ENCODE peak calls at places on chromosomes 11 and 22, in seven cellular contexts. One of them, this sample, is unnamed.

GRCh38 chr11:100785148-100785983 is 98.3 kb downstream of the ARHGAP42 start:
- DNase-seq in progenitor cell of endocrine pancreas: no peak
- DNase-seq in epithelial cell of esophagus: no peak
- DNase-seq in CD14-positive monocyte: no peak
- DNase-seq in nephron progenitor cell: no peak
- DNase-seq in bronchial epithelial cell: no peak
- DNase-seq in psoas muscle: no peak
- DNase-seq in this sample: no peak

GRCh38 chr11:129636926-129637325 is 178.7 kb upstream of the TMEM45B start:
- DNase-seq in nephron progenitor cell: no peak
- DNase-seq in CD14-positive monocyte: no peak
- DNase-seq in progenitor cell of endocrine pancreas: no peak
- DNase-seq in epithelial cell of esophagus: peak; percentile 92
- DNase-seq in psoas muscle: no peak
- DNase-seq in bronchial epithelial cell: peak; percentile 98
- DNase-seq in this sample: peak; percentile 20

GRCh38 chr11:1229471-1230120 is 6.7 kb downstream of the MUC5B start:
- DNase-seq in progenitor cell of endocrine pancreas: no peak
- DNase-seq in CD14-positive monocyte: peak; percentile 30
- DNase-seq in psoas muscle: peak; percentile 23
- DNase-seq in epithelial cell of esophagus: no peak
- DNase-seq in bronchial epithelial cell: no peak
- DNase-seq in nephron progenitor cell: peak; percentile 3
- DNase-seq in this sample: no peak

GRCh38 chr11:68775951-68776388 is 24.6 kb upstream of the TESMIN start:
- DNase-seq in nephron progenitor cell: no peak
- DNase-seq in psoas muscle: no peak
- DNase-seq in epithelial cell of esophagus: no peak
- DNase-seq in progenitor cell of endocrine pancreas: no peak
- DNase-seq in bronchial epithelial cell: no peak
- DNase-seq in CD14-positive monocyte: no peak
- DNase-seq in this sample: no peak

GRCh38 chr11:96028746-96029145 is 104.8 kb upstream of the MTMR2 start:
- DNase-seq in epithelial cell of esophagus: no peak
- DNase-seq in progenitor cell of endocrine pancreas: no peak
- DNase-seq in nephron progenitor cell: no peak
- DNase-seq in CD14-positive monocyte: no peak
- DNase-seq in psoas muscle: no peak
- DNase-seq in bronchial epithelial cell: no peak
- DNase-seq in this sample: no peak

GRCh38 chr11:70296681-70297080 is 26.2 kb downstream of the PPFIA1 start:
- DNase-seq in nephron progenitor cell: no peak
- DNase-seq in psoas muscle: no peak
- DNase-seq in bronchial epithelial cell: no peak
- DNase-seq in progenitor cell of endocrine pancreas: no peak
- DNase-seq in CD14-positive monocyte: no peak
- DNase-seq in epithelial cell of esophagus: no peak
- DNase-seq in this sample: no peak

GRCh38 chr11:103608566-103608965 is 427.9 kb upstream of the DDI1 start:
- DNase-seq in psoas muscle: no peak
- DNase-seq in progenitor cell of endocrine pancreas: no peak
- DNase-seq in CD14-positive monocyte: no peak
- DNase-seq in epithelial cell of esophagus: peak; percentile 42
- DNase-seq in bronchial epithelial cell: peak; percentile 45
- DNase-seq in nephron progenitor cell: no peak
- DNase-seq in this sample: peak; percentile 36

GRCh38 chr22:22168190-22168940 is 76.2 kb upstream of the VPREB1 start:
- DNase-seq in bronchial epithelial cell: peak; percentile 39
- DNase-seq in epithelial cell of esophagus: peak; percentile 53
- DNase-seq in nephron progenitor cell: no peak
- DNase-seq in CD14-positive monocyte: no peak
- DNase-seq in progenitor cell of endocrine pancreas: no peak
- DNase-seq in psoas muscle: no peak
- DNase-seq in this sample: peak; percentile 44

GRCh38 chr11:97905101-97905500 is 1115.6 kb upstream of the CNTN5 start:
- DNase-seq in bronchial epithelial cell: no peak
- DNase-seq in CD14-positive monocyte: no peak
- DNase-seq in nephron progenitor cell: no peak
- DNase-seq in epithelial cell of esophagus: no peak
- DNase-seq in progenitor cell of endocrine pancreas: no peak
- DNase-seq in psoas muscle: no peak
- DNase-seq in this sample: no peak

GRCh38 chr11:83249972-83250593 is 36.1 kb downstream of the CCDC90B start:
- DNase-seq in epithelial cell of esophagus: peak; percentile 57
- DNase-seq in psoas muscle: no peak
- DNase-seq in progenitor cell of endocrine pancreas: no peak
- DNase-seq in CD14-positive monocyte: no peak
- DNase-seq in bronchial epithelial cell: peak; percentile 48
- DNase-seq in nephron progenitor cell: no peak
- DNase-seq in this sample: peak; percentile 65

GRCh38 chr11:84947970-84948600 is 679.1 kb downstream of the DLG2 start:
- DNase-seq in epithelial cell of esophagus: peak; percentile 39
- DNase-seq in nephron progenitor cell: no peak
- DNase-seq in CD14-positive monocyte: no peak
- DNase-seq in bronchial epithelial cell: peak; percentile 21
- DNase-seq in psoas muscle: no peak
- DNase-seq in progenitor cell of endocrine pancreas: no peak
- DNase-seq in this sample: peak; percentile 0

GRCh38 chr11:115933564-115933963 is 429.3 kb upstream of the CADM1 start:
- DNase-seq in psoas muscle: no peak
- DNase-seq in epithelial cell of esophagus: no peak
- DNase-seq in bronchial epithelial cell: no peak
- DNase-seq in nephron progenitor cell: no peak
- DNase-seq in CD14-positive monocyte: no peak
- DNase-seq in progenitor cell of endocrine pancreas: no peak
- DNase-seq in this sample: no peak

GRCh38 chr11:111429066-111429506 is 50.0 kb upstream of the POU2AF1 start:
- DNase-seq in nephron progenitor cell: peak; percentile 39
- DNase-seq in CD14-positive monocyte: no peak
- DNase-seq in psoas muscle: peak; percentile 65
- DNase-seq in epithelial cell of esophagus: peak; percentile 60
- DNase-seq in progenitor cell of endocrine pancreas: no peak
- DNase-seq in bronchial epithelial cell: peak; percentile 41
- DNase-seq in this sample: peak; percentile 36

GRCh38 chr11:111663820-111664219 is 61.6 kb downstream of the SIK2 start:
- DNase-seq in CD14-positive monocyte: no peak
- DNase-seq in bronchial epithelial cell: no peak
- DNase-seq in epithelial cell of esophagus: no peak
- DNase-seq in psoas muscle: no peak
- DNase-seq in nephron progenitor cell: no peak
- DNase-seq in progenitor cell of endocrine pancreas: no peak
- DNase-seq in this sample: no peak

GRCh38 chr22:32926600-32926999 is 125.1 kb downstream of the TIMP3 start:
- DNase-seq in progenitor cell of endocrine pancreas: no peak
- DNase-seq in bronchial epithelial cell: peak; percentile 53
- DNase-seq in CD14-positive monocyte: no peak
- DNase-seq in nephron progenitor cell: peak; percentile 29
- DNase-seq in epithelial cell of esophagus: peak; percentile 66
- DNase-seq in psoas muscle: no peak
- DNase-seq in this sample: peak; percentile 9

GRCh38 chr11:17692006-17692405 is 27.4 kb upstream of the MYOD1 start:
- DNase-seq in psoas muscle: no peak
- DNase-seq in epithelial cell of esophagus: no peak
- DNase-seq in progenitor cell of endocrine pancreas: no peak
- DNase-seq in CD14-positive monocyte: no peak
- DNase-seq in nephron progenitor cell: no peak
- DNase-seq in bronchial epithelial cell: no peak
- DNase-seq in this sample: no peak

GRCh38 chr11:76574406-76574805 is 96.1 kb downstream of the LRRC32 start:
- DNase-seq in CD14-positive monocyte: no peak
- DNase-seq in progenitor cell of endocrine pancreas: no peak
- DNase-seq in epithelial cell of esophagus: no peak
- DNase-seq in bronchial epithelial cell: no peak
- DNase-seq in nephron progenitor cell: no peak
- DNase-seq in psoas muscle: no peak
- DNase-seq in this sample: peak; percentile 37

GRCh38 chr11:88420165-88420781 is 82.7 kb upstream of the CTSC start:
- DNase-seq in nephron progenitor cell: no peak
- DNase-seq in epithelial cell of esophagus: peak; percentile 99
- DNase-seq in progenitor cell of endocrine pancreas: no peak
- DNase-seq in CD14-positive monocyte: no peak
- DNase-seq in psoas muscle: no peak
- DNase-seq in bronchial epithelial cell: peak; percentile 99
- DNase-seq in this sample: no peak

GRCh38 chr11:65041206-65042035 is at the start of gene SAC3D1:
- DNase-seq in psoas muscle: no peak
- DNase-seq in nephron progenitor cell: peak; percentile 78
- DNase-seq in bronchial epithelial cell: peak; percentile 46
- DNase-seq in epithelial cell of esophagus: peak; percentile 77
- DNase-seq in CD14-positive monocyte: no peak
- DNase-seq in progenitor cell of endocrine pancreas: peak; percentile 57
- DNase-seq in this sample: no peak
- TF ChIP-seq CTCF in psoas muscle: no peak
- TF ChIP-seq CTCF in nephron progenitor cell: no peak
- TF ChIP-seq CTCF in bronchial epithelial cell: no peak
- TF ChIP-seq CTCF in epithelial cell of esophagus: no peak
- TF ChIP-seq CTCF in CD14-positive monocyte: no peak
- TF ChIP-seq CTCF in progenitor cell of endocrine pancreas: no peak
- TF ChIP-seq CTCF in this sample: no peak

GRCh38 chr11:119723243-119723951 is 5.6 kb downstream of the NECTIN1 start:
- DNase-seq in nephron progenitor cell: no peak
- DNase-seq in bronchial epithelial cell: no peak
- DNase-seq in progenitor cell of endocrine pancreas: no peak
- DNase-seq in CD14-positive monocyte: no peak
- DNase-seq in epithelial cell of esophagus: no peak
- DNase-seq in psoas muscle: no peak
- DNase-seq in this sample: no peak

GRCh38 chr11:119720311-119720710 is 8.7 kb downstream of the NECTIN1 start:
- DNase-seq in bronchial epithelial cell: no peak
- DNase-seq in progenitor cell of endocrine pancreas: no peak
- DNase-seq in psoas muscle: no peak
- DNase-seq in nephron progenitor cell: no peak
- DNase-seq in CD14-positive monocyte: no peak
- DNase-seq in epithelial cell of esophagus: peak; percentile 47
- DNase-seq in this sample: no peak

GRCh38 chr11:119722281-119722794 is 6.7 kb downstream of the NECTIN1 start:
- DNase-seq in psoas muscle: no peak
- DNase-seq in progenitor cell of endocrine pancreas: no peak
- DNase-seq in CD14-positive monocyte: no peak
- DNase-seq in bronchial epithelial cell: no peak
- DNase-seq in nephron progenitor cell: no peak
- DNase-seq in epithelial cell of esophagus: no peak
- DNase-seq in this sample: no peak

GRCh38 chr11:119723952-119724325 is 5.1 kb downstream of the NECTIN1 start:
- DNase-seq in CD14-positive monocyte: no peak
- DNase-seq in nephron progenitor cell: no peak
- DNase-seq in progenitor cell of endocrine pancreas: no peak
- DNase-seq in epithelial cell of esophagus: no peak
- DNase-seq in bronchial epithelial cell: no peak
- DNase-seq in psoas muscle: no peak
- DNase-seq in this sample: no peak

GRCh38 chr11:119721129-119722120 is 7.6 kb downstream of the NECTIN1 start:
- DNase-seq in CD14-positive monocyte: no peak
- DNase-seq in progenitor cell of endocrine pancreas: no peak
- DNase-seq in psoas muscle: peak; percentile 55
- DNase-seq in bronchial epithelial cell: peak; percentile 58
- DNase-seq in nephron progenitor cell: peak; percentile 60
- DNase-seq in epithelial cell of esophagus: peak; percentile 56
- DNase-seq in this sample: no peak
- TF ChIP-seq CTCF in CD14-positive monocyte: peak; percentile 21
- TF ChIP-seq CTCF in progenitor cell of endocrine pancreas: peak; percentile 55
- TF ChIP-seq CTCF in psoas muscle: peak; percentile 31
- TF ChIP-seq CTCF in bronchial epithelial cell: peak; percentile 65
- TF ChIP-seq CTCF in nephron progenitor cell: peak; percentile 51
- TF ChIP-seq CTCF in epithelial cell of esophagus: peak; percentile 62
- TF ChIP-seq CTCF in this sample: peak; percentile 50

GRCh38 chr22:46538816-46539163 is 1.4 kb upstream of the CELSR1 start:
- DNase-seq in psoas muscle: no peak
- DNase-seq in nephron progenitor cell: no peak
- DNase-seq in progenitor cell of endocrine pancreas: no peak
- DNase-seq in bronchial epithelial cell: peak; percentile 72
- DNase-seq in epithelial cell of esophagus: peak; percentile 83
- DNase-seq in CD14-positive monocyte: no peak
- DNase-seq in this sample: no peak

GRCh38 chr22:46539169-46539568 is 1.7 kb upstream of the CELSR1 start:
- DNase-seq in nephron progenitor cell: no peak
- DNase-seq in CD14-positive monocyte: no peak
- DNase-seq in bronchial epithelial cell: peak; percentile 68
- DNase-seq in epithelial cell of esophagus: peak; percentile 76
- DNase-seq in psoas muscle: peak; percentile 3
- DNase-seq in progenitor cell of endocrine pancreas: no peak
- DNase-seq in this sample: no peak

GRCh38 chr22:46536559-46537220 is 730 bp downstream of the CELSR1 start:
- DNase-seq in CD14-positive monocyte: no peak
- DNase-seq in bronchial epithelial cell: no peak
- DNase-seq in epithelial cell of esophagus: peak; percentile 28
- DNase-seq in nephron progenitor cell: peak; percentile 43
- DNase-seq in psoas muscle: peak; percentile 44
- DNase-seq in progenitor cell of endocrine pancreas: no peak
- DNase-seq in this sample: no peak

GRCh38 chr22:46537221-46537945 is at the start of gene CELSR1:
- DNase-seq in psoas muscle: peak; percentile 43
- DNase-seq in progenitor cell of endocrine pancreas: peak; percentile 67
- DNase-seq in nephron progenitor cell: peak; percentile 80
- DNase-seq in epithelial cell of esophagus: peak; percentile 90
- DNase-seq in bronchial epithelial cell: peak; percentile 50
- DNase-seq in CD14-positive monocyte: no peak
- DNase-seq in this sample: no peak

GRCh38 chr22:46537946-46538815 is 761 bp upstream of the CELSR1 start:
- DNase-seq in progenitor cell of endocrine pancreas: peak; percentile 53
- DNase-seq in CD14-positive monocyte: no peak
- DNase-seq in bronchial epithelial cell: peak; percentile 59
- DNase-seq in nephron progenitor cell: peak; percentile 62
- DNase-seq in epithelial cell of esophagus: peak; percentile 78
- DNase-seq in psoas muscle: peak; percentile 48
- DNase-seq in this sample: peak; percentile 35
- TF ChIP-seq CTCF in progenitor cell of endocrine pancreas: peak; percentile 60
- TF ChIP-seq CTCF in CD14-positive monocyte: no peak
- TF ChIP-seq CTCF in bronchial epithelial cell: peak; percentile 13
- TF ChIP-seq CTCF in nephron progenitor cell: peak; percentile 29
- TF ChIP-seq CTCF in epithelial cell of esophagus: peak; percentile 16
- TF ChIP-seq CTCF in psoas muscle: no peak
- TF ChIP-seq CTCF in this sample: peak; percentile 31

DNA sequence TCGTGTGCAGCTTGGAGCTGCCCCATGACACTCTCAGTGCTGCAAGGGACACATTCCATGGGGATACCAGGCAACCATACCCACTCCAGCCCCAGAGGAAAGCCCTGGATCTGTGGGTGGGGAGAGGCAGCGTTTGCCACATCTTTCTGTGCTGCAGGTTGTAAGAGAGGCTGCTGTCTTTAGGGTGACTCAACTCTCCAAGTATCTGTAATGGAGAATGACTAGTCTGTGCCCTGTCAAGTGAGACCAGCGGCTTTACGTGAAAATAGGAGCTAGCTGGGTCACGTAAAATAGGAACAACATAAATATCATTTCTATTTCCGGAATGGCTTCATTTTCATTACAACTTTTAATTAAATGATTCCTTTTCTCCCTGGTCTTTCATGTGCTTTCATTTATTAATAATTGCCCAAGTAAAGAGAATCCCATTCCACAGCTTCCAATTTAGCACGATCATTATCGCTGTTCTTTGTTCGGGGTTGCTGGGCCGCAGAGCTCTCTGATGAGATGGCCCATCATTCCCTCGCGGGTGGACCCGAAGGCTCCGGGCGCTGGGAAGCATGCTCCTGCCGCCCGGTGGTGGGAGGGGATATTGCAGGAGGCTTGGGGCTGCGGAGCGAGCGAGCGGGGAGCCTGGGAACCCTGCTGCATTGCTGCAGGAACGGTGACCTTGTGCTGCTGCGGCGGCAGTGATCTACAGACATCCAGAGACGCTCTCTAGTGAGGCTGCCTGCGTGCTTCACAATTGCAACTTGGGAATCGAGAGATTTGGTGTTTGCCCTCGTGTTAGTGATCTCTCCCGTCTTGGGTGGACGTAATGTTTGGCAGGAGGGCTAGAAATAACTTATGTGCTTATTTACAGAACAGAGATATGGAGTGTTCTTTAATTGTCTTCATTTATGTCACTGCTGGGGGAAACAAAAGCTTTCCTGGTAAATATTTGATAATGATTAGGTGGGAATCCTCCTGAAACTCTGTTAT is 10.6 kb downstream of the SLC6A5 start:
- DNase-seq in psoas muscle: peak; percentile 73
- DNase-seq in nephron progenitor cell: peak; percentile 94
- DNase-seq in bronchial epithelial cell: peak; percentile 72
- DNase-seq in progenitor cell of endocrine pancreas: peak; percentile 83
- DNase-seq in epithelial cell of esophagus: peak; percentile 87
- DNase-seq in CD14-positive monocyte: no peak
- DNase-seq in this sample: peak; percentile 51
- TF ChIP-seq CTCF in psoas muscle: peak; percentile 92
- TF ChIP-seq CTCF in nephron progenitor cell: peak; percentile 98
- TF ChIP-seq CTCF in bronchial epithelial cell: peak; percentile 98
- TF ChIP-seq CTCF in progenitor cell of endocrine pancreas: peak; percentile 94
- TF ChIP-seq CTCF in epithelial cell of esophagus: peak; percentile 97
- TF ChIP-seq CTCF in CD14-positive monocyte: peak; percentile 92
- TF ChIP-seq CTCF in this sample: peak; percentile 98